ENCODE peak calls at places on chromosomes 2 and 18, in seven cellular contexts. Z is fibroblast of lung, B is pancreas, X is ovary, G is uterus, I is IMR-90, K is tibial artery. H is an unnamed sample.

GRCh38 chr18:40414155-40414754 is 1540.8 kb upstream of the PIK3C3 start:
- DNase-seq in Z (peak; percentile 60), B (no peak), X (no peak), G (no peak), I (peak; percentile 37), K (no peak), H (peak; percentile 37)

GRCh38 chr2:70035344-70035844 is 51.9 kb upstream of the PCBP1 start:
- DNase-seq in Z (peak; percentile 38), B (no peak), X (no peak), G (no peak), I (peak; percentile 63), K (no peak), H (no peak)

GRCh38 chr2:100145893-100146753 is 3.7 kb upstream of the AFF3 start:
- DNase-seq in Z (no peak), B (no peak), X (no peak), G (no peak), I (no peak), K (no peak), H (no peak)

GRCh38 chr2:44777542-44777941 is 164.0 kb upstream of the SIX3 start:
- DNase-seq in Z (no peak), B (no peak), X (no peak), G (no peak), I (no peak), K (no peak), H (no peak)

GRCh38 chr2:19059076-19059475 is 299.3 kb downstream of the OSR1 start:
- DNase-seq in Z (no peak), B (no peak), X (no peak), G (no peak), I (no peak), K (no peak), H (peak; percentile 84)

GRCh38 chr18:55903911-55904310 is 315.9 kb upstream of the TCF4 start:
- DNase-seq in Z (no peak), B (no peak), X (no peak), G (no peak), I (no peak), K (no peak), H (no peak)

GRCh38 chr18:34592961-34593382 is 117.1 kb upstream of the DTNA start:
- DNase-seq in Z (peak; percentile 74), B (no peak), X (peak; percentile 28), G (peak; percentile 21), I (peak; percentile 59), K (peak; percentile 78), H (peak; percentile 23)

GRCh38 chr2:145038041-145038525 is 518.2 kb upstream of the ZEB2 start:
- DNase-seq in Z (no peak), B (no peak), X (peak; percentile 27), G (no peak), I (peak; percentile 13), K (no peak), H (no peak)

GRCh38 chr2:111522231-111522768 is 361.7 kb downstream of the ANAPC1 start:
- DNase-seq in Z (peak; percentile 84), B (no peak), X (no peak), G (no peak), I (peak; percentile 81), K (no peak), H (no peak)

GRCh38 chr2:26346454-26347053 is at the start of gene ADGRF3:
- DNase-seq in Z (peak; percentile 48), B (peak; percentile 74), X (peak; percentile 46), G (peak; percentile 41), I (peak; percentile 19), K (peak; percentile 74), H (peak; percentile 32)

GRCh38 chr2:109365131-109365530 is 236.1 kb downstream of the SH3RF3 start:
- DNase-seq in Z (no peak), B (no peak), X (no peak), G (no peak), I (no peak), K (no peak), H (no peak)

GRCh38 chr2:126643431-126643830 is 12.5 kb upstream of the GYPC start:
- DNase-seq in Z (no peak), B (no peak), X (no peak), G (no peak), I (no peak), K (no peak), H (no peak)

GRCh38 chr2:239278941-239279365 is 121.9 kb downstream of the HDAC4 start:
- DNase-seq in Z (peak; percentile 50), B (peak; percentile 13), X (no peak), G (no peak), I (no peak), K (no peak), H (no peak)

GRCh38 chr2:239278361-239278760 is 122.5 kb downstream of the HDAC4 start:
- DNase-seq in Z (no peak), B (no peak), X (no peak), G (no peak), I (no peak), K (no peak), H (no peak)

GRCh38 chr2:239275871-239276812 is 124.7 kb downstream of the HDAC4 start:
- DNase-seq in Z (peak; percentile 79), B (peak; percentile 56), X (peak; percentile 25), G (no peak), I (no peak), K (peak; percentile 76), H (no peak)

GRCh38 chr2:239276813-239277193 is 124.0 kb downstream of the HDAC4 start:
- DNase-seq in Z (no peak), B (peak; percentile 24), X (no peak), G (no peak), I (no peak), K (no peak), H (no peak)

GRCh38 chr2:239277401-239278085 is 123.3 kb downstream of the HDAC4 start:
- DNase-seq in Z (no peak), B (peak; percentile 33), X (peak; percentile 24), G (no peak), I (no peak), K (no peak), H (no peak)
- H3K4me1 ChIP-seq in Z (peaks cover 33% of the 10 kb centered on the region), B (no peaks in the 10 kb centered on the region), X (peaks cover 10% of the 10 kb centered on the region), G (no peaks in the 10 kb centered on the region), I (peaks cover 51% of the 10 kb centered on the region), K (peaks cover 24% of the 10 kb centered on the region), H (peaks cover 8% of the 10 kb centered on the region)

DNA sequence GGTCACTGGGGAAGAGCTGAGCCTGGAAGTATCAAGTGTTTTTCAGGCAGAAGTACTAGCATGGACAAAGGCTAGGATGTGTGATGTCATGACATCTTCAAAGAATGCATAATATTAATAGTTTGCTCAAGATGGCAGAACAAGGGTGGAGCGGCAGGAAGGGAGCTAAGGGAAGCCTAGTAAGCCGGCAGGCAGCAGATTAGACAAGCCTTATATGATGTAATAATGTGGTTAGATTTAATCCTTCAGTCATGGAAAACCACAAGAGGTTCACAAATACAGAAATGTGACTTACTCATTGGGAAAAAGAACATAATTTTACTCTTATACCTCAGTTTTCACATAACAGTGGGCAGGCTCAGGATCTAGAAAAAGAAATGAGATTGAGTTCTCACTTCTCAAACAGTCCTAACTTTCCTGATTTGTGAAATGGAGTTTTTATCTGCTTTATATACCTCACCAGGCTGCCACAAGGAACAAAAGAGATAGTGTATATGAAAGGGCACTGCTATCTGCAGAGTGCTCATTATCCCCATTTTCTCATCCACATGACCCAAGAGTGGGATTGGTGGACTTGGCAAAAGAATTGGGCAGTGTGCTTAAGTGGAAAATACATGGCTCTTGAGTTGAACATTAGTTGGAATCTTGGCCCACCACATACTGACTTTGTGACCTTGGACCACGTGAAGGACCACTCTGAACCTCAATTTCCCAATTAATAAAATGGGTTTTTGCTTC is 89.1 kb upstream of the LHCGR start:
- DNase-seq in Z (peak; percentile 51), B (no peak), X (no peak), G (no peak), I (peak; percentile 88), K (no peak), H (peak; percentile 61)
- H3K27ac ChIP-seq in Z (no peak overlapping the region), B (no peak overlapping the region), X (no peak overlapping the region), G (no peak overlapping the region), I (no peak overlapping the region), K (no peak overlapping the region), H (no peak overlapping the region)

GRCh38 chr2:165693838-165694237 is 100.2 kb downstream of the GALNT3 start:
- DNase-seq in Z (no peak), B (no peak), X (no peak), G (no peak), I (no peak), K (no peak), H (no peak)

GRCh38 chr2:165687376-165687775 is 106.7 kb downstream of the GALNT3 start:
- DNase-seq in Z (no peak), B (no peak), X (no peak), G (no peak), I (no peak), K (no peak), H (no peak)

GRCh38 chr2:165691615-165692014 is 102.4 kb downstream of the GALNT3 start:
- DNase-seq in Z (peak; percentile 8), B (no peak), X (peak; percentile 26), G (peak; percentile 43), I (peak; percentile 31), K (peak; percentile 69), H (no peak)
- TF ChIP-seq CTCF in Z (no peak), B (no peak), X (no peak), G (no peak), I (peak; percentile 16), K (no peak), H (no peak)

GRCh38 chr2:157444643-157445040 is 753 bp upstream of the CYTIP start:
- DNase-seq in Z (no peak), B (no peak), X (no peak), G (no peak), I (no peak), K (no peak), H (no peak)

GRCh38 chr2:157443090-157443489 is 799 bp downstream of the CYTIP start:
- DNase-seq in Z (no peak), B (no peak), X (no peak), G (no peak), I (no peak), K (no peak), H (no peak)

GRCh38 chr2:157442636-157443035 is 1.3 kb downstream of the CYTIP start:
- DNase-seq in Z (no peak), B (no peak), X (no peak), G (no peak), I (no peak), K (no peak), H (no peak)

GRCh38 chr2:157442136-157442535 is 1.8 kb downstream of the CYTIP start:
- DNase-seq in Z (no peak), B (no peak), X (no peak), G (no peak), I (no peak), K (no peak), H (no peak)

GRCh38 chr2:157443795-157444642 is at the start of gene CYTIP:
- DNase-seq in Z (no peak), B (no peak), X (no peak), G (no peak), I (no peak), K (no peak), H (no peak)
- H3K4me1 ChIP-seq in Z (no peaks in the 10 kb centered on the region), B (peaks cover 9% of the 10 kb centered on the region), X (no peaks in the 10 kb centered on the region), G (no peaks in the 10 kb centered on the region), I (no peaks in the 10 kb centered on the region), K (no peaks in the 10 kb centered on the region), H (no peaks in the 10 kb centered on the region)

GRCh38 chr2:43044093-43044614 is 182.3 kb downstream of the ZFP36L2 start:
- DNase-seq in Z (no peak), B (peak; percentile 43), X (no peak), G (no peak), I (no peak), K (no peak), H (no peak)
- H3K27ac ChIP-seq in Z (no peak overlapping the region), B (no peak overlapping the region), X (peak overlapping the region; percentile 33), G (peak overlapping the region; percentile 84), I (no peak overlapping the region), K (peak overlapping the region; percentile 41), H (no peak overlapping the region)